ENCODE peak calls at places on chromosomes 6 and 20, in seven cellular contexts. One of them, this sample, is unnamed. For H3K36me3, the result is how much of the 10 kb centered on the place peaks cover.

GRCh38 chr20:58127731-58128130 is 100.7 kb downstream of the ANKRD60 start:
- DNase-seq in left lung: no peak
- DNase-seq in IMR-90: peak
- DNase-seq in neural progenitor cell: no peak
- DNase-seq in PC-3: peak
- DNase-seq in GM23338: no peak
- DNase-seq in tibial nerve: peak
- DNase-seq in this sample: no peak

GRCh38 chr20:23078351-23078993 is 7.7 kb downstream of the CD93 start:
- DNase-seq in GM23338: no peak
- DNase-seq in PC-3: no peak
- DNase-seq in IMR-90: no peak
- DNase-seq in neural progenitor cell: peak
- DNase-seq in left lung: no peak
- DNase-seq in tibial nerve: no peak
- DNase-seq in this sample: no peak

GRCh38 chr6:163831736-163832135 is 417.2 kb downstream of the QKI start:
- DNase-seq in IMR-90: no peak
- DNase-seq in tibial nerve: no peak
- DNase-seq in GM23338: no peak
- DNase-seq in neural progenitor cell: no peak
- DNase-seq in left lung: no peak
- DNase-seq in PC-3: no peak
- DNase-seq in this sample: no peak

GRCh38 chr6:91659881-91660280 is 1073.0 kb upstream of the MAP3K7 start:
- DNase-seq in left lung: no peak
- DNase-seq in GM23338: no peak
- DNase-seq in tibial nerve: no peak
- DNase-seq in neural progenitor cell: no peak
- DNase-seq in PC-3: no peak
- DNase-seq in IMR-90: no peak
- DNase-seq in this sample: no peak

GRCh38 chr6:90712165-90712564 is 125.3 kb upstream of the MAP3K7 start:
- DNase-seq in tibial nerve: no peak
- DNase-seq in PC-3: no peak
- DNase-seq in neural progenitor cell: no peak
- DNase-seq in IMR-90: no peak
- DNase-seq in left lung: no peak
- DNase-seq in GM23338: no peak
- DNase-seq in this sample: no peak

GRCh38 chr6:42177514-42178364 is 4.6 kb downstream of the GUCA1A start:
- DNase-seq in tibial nerve: no peak
- DNase-seq in GM23338: peak
- DNase-seq in neural progenitor cell: peak
- DNase-seq in IMR-90: no peak
- DNase-seq in left lung: no peak
- DNase-seq in PC-3: no peak
- DNase-seq in this sample: no peak

GRCh38 chr6:96939019-96939805 is 14.7 kb downstream of the KLHL32 start:
- DNase-seq in neural progenitor cell: no peak
- DNase-seq in PC-3: peak
- DNase-seq in left lung: no peak
- DNase-seq in IMR-90: peak
- DNase-seq in tibial nerve: no peak
- DNase-seq in GM23338: no peak
- DNase-seq in this sample: no peak

GRCh38 chr6:168715643-168716481 is 274.9 kb downstream of the SMOC2 start:
- DNase-seq in GM23338: no peak
- DNase-seq in left lung: peak
- DNase-seq in tibial nerve: no peak
- DNase-seq in neural progenitor cell: no peak
- DNase-seq in PC-3: no peak
- DNase-seq in IMR-90: no peak
- DNase-seq in this sample: no peak

GRCh38 chr6:80528115-80528514 is 421.6 kb downstream of the BCKDHB start:
- DNase-seq in tibial nerve: no peak
- DNase-seq in IMR-90: peak
- DNase-seq in neural progenitor cell: no peak
- DNase-seq in GM23338: no peak
- DNase-seq in PC-3: no peak
- DNase-seq in left lung: no peak
- DNase-seq in this sample: no peak

GRCh38 chr6:119129968-119130484 is 51.6 kb upstream of the FAM184A start:
- DNase-seq in neural progenitor cell: no peak
- DNase-seq in GM23338: no peak
- DNase-seq in PC-3: peak
- DNase-seq in left lung: no peak
- DNase-seq in IMR-90: peak
- DNase-seq in tibial nerve: no peak
- DNase-seq in this sample: no peak

GRCh38 chr6:3841066-3841454 is 8.1 kb upstream of the FAM50B start:
- DNase-seq in tibial nerve: no peak
- DNase-seq in GM23338: no peak
- DNase-seq in neural progenitor cell: no peak
- DNase-seq in PC-3: no peak
- DNase-seq in IMR-90: no peak
- DNase-seq in left lung: no peak
- DNase-seq in this sample: no peak

GRCh38 chr20:54167909-54168872 is 5.6 kb downstream of the CYP24A1 start:
- DNase-seq in IMR-90: peak
- DNase-seq in GM23338: no peak
- DNase-seq in left lung: no peak
- DNase-seq in neural progenitor cell: no peak
- DNase-seq in PC-3: peak
- DNase-seq in tibial nerve: no peak
- DNase-seq in this sample: no peak

GRCh38 chr6:9437836-9438235 is 977.0 kb downstream of the TFAP2A start:
- DNase-seq in PC-3: peak
- DNase-seq in GM23338: no peak
- DNase-seq in tibial nerve: no peak
- DNase-seq in left lung: no peak
- DNase-seq in neural progenitor cell: no peak
- DNase-seq in IMR-90: peak
- DNase-seq in this sample: no peak

GRCh38 chr6:6875818-6876470 is 231.8 kb upstream of the RREB1 start:
- DNase-seq in PC-3: peak
- DNase-seq in IMR-90: peak
- DNase-seq in tibial nerve: no peak
- DNase-seq in left lung: no peak
- DNase-seq in GM23338: no peak
- DNase-seq in neural progenitor cell: no peak
- DNase-seq in this sample: no peak

DNA sequence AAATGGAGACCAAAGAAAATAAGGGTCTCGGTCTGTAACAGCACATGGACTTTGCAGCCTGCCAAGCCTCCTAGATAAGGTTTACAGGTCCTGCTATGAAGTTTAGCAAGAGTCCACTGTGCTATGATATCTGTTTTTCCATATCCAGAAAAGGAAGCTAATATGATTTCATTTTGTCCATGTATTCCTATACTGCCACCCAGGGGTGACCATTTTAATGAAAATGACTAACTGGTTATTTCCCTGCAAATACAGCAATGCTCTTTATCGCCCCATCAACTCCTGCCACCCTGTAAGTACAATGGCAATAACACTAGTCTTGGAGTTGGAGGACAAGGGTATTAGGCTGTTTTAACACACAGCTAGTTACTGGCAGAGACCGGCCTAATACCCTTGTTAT is 115.2 kb upstream of the GLP1R start:
- DNase-seq in IMR-90: peak
- DNase-seq in left lung: no peak
- DNase-seq in GM23338: peak
- DNase-seq in tibial nerve: no peak
- DNase-seq in PC-3: peak
- DNase-seq in neural progenitor cell: no peak
- DNase-seq in this sample: no peak
- TF ChIP-seq CTCF in IMR-90: peak
- TF ChIP-seq CTCF in left lung: peak
- TF ChIP-seq CTCF in GM23338: peak
- TF ChIP-seq CTCF in tibial nerve: no peak
- TF ChIP-seq CTCF in PC-3: peak
- TF ChIP-seq CTCF in neural progenitor cell: no peak
- TF ChIP-seq CTCF in this sample: no peak

GRCh38 chr20:46507760-46508407 is 5.5 kb downstream of the ZNF334 start:
- DNase-seq in tibial nerve: no peak
- DNase-seq in PC-3: no peak
- DNase-seq in neural progenitor cell: no peak
- DNase-seq in IMR-90: no peak
- DNase-seq in GM23338: no peak
- DNase-seq in left lung: no peak
- DNase-seq in this sample: no peak

GRCh38 chr20:46505501-46505900 is 7.9 kb downstream of the ZNF334 start:
- DNase-seq in neural progenitor cell: no peak
- DNase-seq in tibial nerve: no peak
- DNase-seq in PC-3: no peak
- DNase-seq in left lung: no peak
- DNase-seq in GM23338: no peak
- DNase-seq in IMR-90: no peak
- DNase-seq in this sample: no peak

GRCh38 chr20:46501337-46501942 is 11.9 kb downstream of the ZNF334 start:
- DNase-seq in PC-3: no peak
- DNase-seq in tibial nerve: no peak
- DNase-seq in neural progenitor cell: no peak
- DNase-seq in IMR-90: no peak
- DNase-seq in left lung: no peak
- DNase-seq in GM23338: peak
- DNase-seq in this sample: no peak

DNA sequence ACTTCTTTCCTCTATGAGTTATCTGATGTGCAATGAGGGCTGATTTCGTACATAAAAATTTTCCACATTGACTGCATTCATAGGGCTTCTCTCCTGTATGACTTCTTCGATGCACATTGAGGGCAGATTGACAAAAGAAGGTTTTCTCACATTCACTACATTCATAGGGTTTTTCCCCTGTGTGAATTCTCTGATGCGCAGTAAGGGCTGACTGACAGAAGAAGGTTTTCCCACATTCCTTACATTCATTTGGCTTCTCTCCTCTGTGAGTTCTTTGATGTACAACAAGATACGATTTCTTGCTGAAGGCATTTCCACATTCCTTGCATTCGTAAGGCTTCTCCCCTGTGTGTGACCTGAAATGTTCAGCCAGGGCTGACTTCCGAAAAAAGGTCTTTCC is 11.4 kb downstream of the ZNF334 start:
- DNase-seq in IMR-90: no peak
- DNase-seq in PC-3: no peak
- DNase-seq in neural progenitor cell: no peak
- DNase-seq in left lung: no peak
- DNase-seq in GM23338: peak
- DNase-seq in tibial nerve: no peak
- DNase-seq in this sample: no peak
- H3K36me3 ChIP-seq in IMR-90: under half
- H3K36me3 ChIP-seq in PC-3: under half
- H3K36me3 ChIP-seq in neural progenitor cell: half or more
- H3K36me3 ChIP-seq in left lung: under half
- H3K36me3 ChIP-seq in GM23338: half or more
- H3K36me3 ChIP-seq in tibial nerve: half or more
- H3K36me3 ChIP-seq in this sample: under half

GRCh38 chr20:44585042-44585968 is 2.9 kb downstream of the PKIG start:
- DNase-seq in tibial nerve: no peak
- DNase-seq in neural progenitor cell: no peak
- DNase-seq in left lung: no peak
- DNase-seq in IMR-90: no peak
- DNase-seq in PC-3: no peak
- DNase-seq in GM23338: peak
- DNase-seq in this sample: no peak

GRCh38 chr20:44586289-44586911 is 4.0 kb downstream of the PKIG start:
- DNase-seq in GM23338: no peak
- DNase-seq in tibial nerve: no peak
- DNase-seq in left lung: no peak
- DNase-seq in IMR-90: no peak
- DNase-seq in PC-3: no peak
- DNase-seq in neural progenitor cell: no peak
- DNase-seq in this sample: no peak

GRCh38 chr20:44589522-44589921 is 7.1 kb downstream of the PKIG start:
- DNase-seq in PC-3: no peak
- DNase-seq in GM23338: no peak
- DNase-seq in left lung: no peak
- DNase-seq in IMR-90: no peak
- DNase-seq in neural progenitor cell: no peak
- DNase-seq in tibial nerve: no peak
- DNase-seq in this sample: no peak

GRCh38 chr20:44584103-44584690 is 1.8 kb downstream of the PKIG start:
- DNase-seq in PC-3: no peak
- DNase-seq in neural progenitor cell: no peak
- DNase-seq in left lung: no peak
- DNase-seq in GM23338: no peak
- DNase-seq in tibial nerve: no peak
- DNase-seq in IMR-90: no peak
- DNase-seq in this sample: no peak

GRCh38 chr20:44586986-44587980 is 4.9 kb downstream of the PKIG start:
- DNase-seq in PC-3: no peak
- DNase-seq in tibial nerve: no peak
- DNase-seq in GM23338: no peak
- DNase-seq in IMR-90: peak
- DNase-seq in left lung: no peak
- DNase-seq in neural progenitor cell: no peak
- DNase-seq in this sample: no peak
- H3K27ac ChIP-seq in PC-3: no peak
- H3K27ac ChIP-seq in tibial nerve: no peak
- H3K27ac ChIP-seq in GM23338: no peak
- H3K27ac ChIP-seq in IMR-90: no peak
- H3K27ac ChIP-seq in left lung: peak
- H3K27ac ChIP-seq in neural progenitor cell: no peak
- H3K27ac ChIP-seq in this sample: no peak

GRCh38 chr6:151440498-151440897 is 11.4 kb downstream of the RMND1 start:
- DNase-seq in IMR-90: no peak
- DNase-seq in neural progenitor cell: no peak
- DNase-seq in tibial nerve: no peak
- DNase-seq in GM23338: no peak
- DNase-seq in left lung: no peak
- DNase-seq in PC-3: no peak
- DNase-seq in this sample: no peak

GRCh38 chr6:151442359-151442758 is 9.6 kb downstream of the RMND1 start:
- DNase-seq in tibial nerve: no peak
- DNase-seq in left lung: no peak
- DNase-seq in GM23338: no peak
- DNase-seq in PC-3: no peak
- DNase-seq in IMR-90: no peak
- DNase-seq in neural progenitor cell: no peak
- DNase-seq in this sample: no peak

GRCh38 chr6:151441390-151442166 is 10.3 kb downstream of the RMND1 start:
- DNase-seq in PC-3: no peak
- DNase-seq in GM23338: no peak
- DNase-seq in tibial nerve: no peak
- DNase-seq in left lung: no peak
- DNase-seq in neural progenitor cell: no peak
- DNase-seq in IMR-90: no peak
- DNase-seq in this sample: no peak

GRCh38 chr6:151443449-151443848 is 8.5 kb downstream of the RMND1 start:
- DNase-seq in left lung: no peak
- DNase-seq in IMR-90: no peak
- DNase-seq in tibial nerve: no peak
- DNase-seq in neural progenitor cell: no peak
- DNase-seq in PC-3: no peak
- DNase-seq in GM23338: no peak
- DNase-seq in this sample: no peak

DNA sequence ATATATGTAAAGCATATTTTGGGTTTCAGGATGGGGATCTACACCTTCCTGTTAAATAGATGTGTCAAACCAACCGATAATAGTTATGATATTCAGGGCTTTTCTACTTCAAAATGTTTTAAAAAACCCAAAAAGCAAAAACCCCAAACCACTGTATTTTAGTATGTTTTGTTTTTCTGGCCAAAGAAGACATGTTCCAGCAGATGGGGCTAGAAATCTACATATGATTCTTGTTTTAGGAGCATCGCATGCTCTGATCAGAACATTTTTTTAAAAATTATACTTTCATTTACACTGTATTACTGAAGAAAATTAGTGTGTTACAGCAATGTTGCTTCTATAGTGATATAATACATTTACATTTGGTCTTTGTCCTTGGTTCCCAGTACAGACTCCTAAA is 11.0 kb downstream of the RMND1 start:
- DNase-seq in GM23338: no peak
- DNase-seq in neural progenitor cell: no peak
- DNase-seq in IMR-90: peak
- DNase-seq in tibial nerve: no peak
- DNase-seq in PC-3: no peak
- DNase-seq in left lung: no peak
- DNase-seq in this sample: no peak
- TF ChIP-seq CTCF in GM23338: peak
- TF ChIP-seq CTCF in neural progenitor cell: peak
- TF ChIP-seq CTCF in IMR-90: peak
- TF ChIP-seq CTCF in tibial nerve: peak
- TF ChIP-seq CTCF in PC-3: peak
- TF ChIP-seq CTCF in left lung: peak
- TF ChIP-seq CTCF in this sample: peak